ENCODE peak calls at places on chromosomes 7 and 10, in six cellular contexts. Z is heart left ventricle, A is HCT116, Q is colonic mucosa, N is iPS DF 6.9, E is IMR-90. G is an unnamed sample.
A peak's percentile ranks its signal among the peaks of the same experiment; 100 is the strongest.

GRCh38 chr10:70655316-70655715 is 17.0 kb upstream of the ADAMTS14 start:
- DNase-seq in A (no peak), Z (no peak), E (no peak), N (no peak), Q (no peak), G (no peak)

GRCh38 chr7:106536079-106536478 is 124.9 kb downstream of the CCDC71L start:
- DNase-seq in Q (no peak), Z (no peak), N (no peak), A (no peak), E (no peak), G (no peak)

GRCh38 chr10:126504051-126504760 is 115.9 kb upstream of the ADAM12 start:
- DNase-seq in E (peak; percentile 64), N (peak; percentile 54), A (peak; percentile 68), Z (peak; percentile 23), Q (peak; percentile 24), G (no peak)

GRCh38 chr7:119935418-119936025 is 337.5 kb upstream of the KCND2 start:
- DNase-seq in Z (no peak), A (peak; percentile 32), Q (no peak), E (peak; percentile 62), N (peak; percentile 9), G (no peak)

GRCh38 chr10:35271086-35271834 is 65.0 kb upstream of the CCNY start:
- DNase-seq in A (no peak), Z (no peak), E (no peak), Q (no peak), N (no peak), G (no peak)

GRCh38 chr7:28629216-28629848 is 217.0 kb downstream of the CREB5 start:
- DNase-seq in Q (peak; percentile 19), Z (no peak), A (no peak), N (no peak), E (peak; percentile 54), G (no peak)

GRCh38 chr10:72690071-72690755 is 1.7 kb upstream of the MCU start:
- DNase-seq in N (no peak), Q (no peak), A (no peak), Z (no peak), E (no peak), G (no peak)

GRCh38 chr10:128210215-128211063 is 84.2 kb upstream of the MKI67 start:
- DNase-seq in A (peak; percentile 32), E (no peak), Z (peak; percentile 67), N (peak; percentile 25), Q (peak; percentile 79), G (peak; percentile 90)

GRCh38 chr10:32983333-32983909 is 25.4 kb upstream of the ITGB1 start:
- DNase-seq in Q (no peak), N (no peak), A (peak; percentile 84), E (peak; percentile 97), Z (no peak), G (no peak)

GRCh38 chr10:17375936-17376584 is 78.3 kb downstream of the ST8SIA6 start:
- DNase-seq in Z (no peak), A (no peak), Q (no peak), N (peak; percentile 57), E (peak; percentile 2), G (no peak)

GRCh38 chr10:11863353-11864105 is 40.4 kb downstream of the PROSER2 start:
- DNase-seq in Q (no peak), A (no peak), N (no peak), Z (no peak), E (no peak), G (no peak)

GRCh38 chr7:26011039-26011696 is 140.8 kb upstream of the NFE2L3 start:
- DNase-seq in Z (no peak), Q (no peak), A (no peak), E (no peak), N (no peak), G (no peak)

GRCh38 chr10:77692782-77693181 is 55.2 kb upstream of the KCNMA1 start:
- DNase-seq in Z (no peak), E (peak; percentile 68), N (no peak), A (no peak), Q (peak; percentile 6), G (no peak)

GRCh38 chr10:78494179-78494578 is 460.5 kb downstream of the RPS24 start:
- DNase-seq in Q (no peak), Z (no peak), E (peak; percentile 47), N (no peak), A (no peak), G (no peak)

GRCh38 chr7:106772655-106773108 is 92.4 kb upstream of the PIK3CG start:
- DNase-seq in Q (no peak), N (no peak), Z (no peak), E (peak; percentile 89), A (peak; percentile 55), G (no peak)

GRCh38 chr7:30983042-30983913 is 19.5 kb downstream of the GHRHR start:
- DNase-seq in E (peak; percentile 69), A (peak; percentile 70), Z (peak; percentile 78), Q (peak; percentile 79), N (peak; percentile 94), G (peak; percentile 72)

GRCh38 chr7:80312139-80312661 is 177.6 kb downstream of the GNAI1 start:
- DNase-seq in Q (peak; percentile 23), A (no peak), E (peak; percentile 94), Z (no peak), N (no peak), G (no peak)

GRCh38 chr10:77346031-77346430 is 291.6 kb downstream of the KCNMA1 start:
- DNase-seq in N (no peak), Q (no peak), A (no peak), Z (no peak), E (no peak), G (no peak)

GRCh38 chr7:55129409-55130078 is 110.7 kb downstream of the EGFR start:
- DNase-seq in E (peak; percentile 79), Q (peak; percentile 59), Z (no peak), A (no peak), N (no peak), G (no peak)

GRCh38 chr10:80411267-80411668 is 2.9 kb downstream of the PRXL2A start:
- DNase-seq in E (no peak), N (no peak), Q (peak; percentile 53), A (no peak), Z (peak; percentile 36), G (no peak)

GRCh38 chr7:40545739-40546138 is 410.9 kb downstream of the SUGCT start:
- DNase-seq in E (no peak), N (no peak), Z (no peak), Q (no peak), A (no peak), G (no peak)

GRCh38 chr7:75679060-75679459 is 59.7 kb downstream of the HIP1 start:
- DNase-seq in A (no peak), E (no peak), Z (no peak), Q (no peak), N (no peak), G (no peak)

GRCh38 chr7:96045919-96046318 is 273.6 kb downstream of the DYNC1I1 start:
- DNase-seq in E (no peak), A (no peak), N (no peak), Z (no peak), Q (no peak), G (no peak)

DNA sequence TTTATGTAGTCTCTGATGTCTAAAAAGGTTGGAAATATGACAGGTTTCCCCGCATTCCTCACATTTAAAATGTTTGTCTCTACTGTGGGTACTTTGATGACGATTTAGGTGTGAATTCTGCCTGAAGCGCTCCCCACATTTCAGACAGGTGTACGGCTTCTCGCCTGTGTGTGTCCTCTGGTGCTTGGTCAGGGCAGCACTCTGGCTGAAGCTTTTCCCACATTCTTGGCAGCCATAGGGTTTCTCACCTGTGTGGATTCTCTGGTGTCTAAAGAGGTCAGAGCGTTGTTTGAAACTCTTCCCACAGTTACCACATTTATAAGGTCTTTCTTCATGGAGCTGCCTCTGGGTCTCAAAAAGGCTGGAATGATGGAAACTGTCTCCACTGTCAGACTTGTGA is 6.3 kb downstream of the ZNF394 start:
- DNase-seq in Q (no peak), E (no peak), A (no peak), Z (no peak), N (no peak), G (no peak)
- H3K4me3 ChIP-seq in Q (no peak overlapping the region), E (no peak overlapping the region), A (no peak overlapping the region), Z (no peak overlapping the region), N (no peak overlapping the region), G (no peak overlapping the region)

DNA sequence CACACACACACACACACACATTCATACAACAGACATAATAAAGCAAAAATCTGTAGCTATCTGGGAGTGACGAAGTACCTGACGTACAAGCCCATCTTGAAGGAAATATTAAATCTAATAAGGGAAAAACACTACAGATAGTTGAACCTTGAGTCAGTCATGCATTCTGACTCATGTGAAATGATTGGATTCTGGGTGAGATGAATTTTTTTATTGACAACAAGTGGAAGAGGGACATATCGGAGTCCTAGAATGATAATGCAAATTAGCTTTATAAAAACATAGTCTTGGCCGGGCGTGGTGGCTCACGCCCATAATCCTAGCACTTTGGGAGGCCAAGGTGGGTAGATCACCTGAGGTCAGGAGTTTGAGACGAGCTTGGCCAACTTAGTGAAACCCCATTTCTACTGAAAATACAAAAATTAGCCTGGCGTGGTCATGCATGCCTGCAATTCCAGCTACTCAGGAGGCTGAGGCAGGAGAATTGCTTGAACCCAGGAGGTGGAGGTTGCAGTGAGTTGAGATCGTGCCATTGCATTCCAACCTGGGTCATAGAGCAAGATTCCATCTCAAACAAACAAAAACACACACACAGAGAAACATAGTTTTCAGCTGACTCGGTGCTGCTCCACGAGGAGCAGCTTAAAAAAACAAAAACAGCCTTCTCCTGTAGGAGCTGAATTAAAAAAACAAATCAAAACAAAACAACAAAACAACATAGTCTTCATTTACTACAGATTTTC is 154.4 kb upstream of the MKLN1 start:
- DNase-seq in A (peak; percentile 24), Q (no peak), N (no peak), Z (no peak), E (peak; percentile 52), G (no peak)
- H3K4me3 ChIP-seq in A (peak overlapping the region; percentile 6), Q (no peak overlapping the region), N (no peak overlapping the region), Z (no peak overlapping the region), E (no peak overlapping the region), G (no peak overlapping the region)

DNA sequence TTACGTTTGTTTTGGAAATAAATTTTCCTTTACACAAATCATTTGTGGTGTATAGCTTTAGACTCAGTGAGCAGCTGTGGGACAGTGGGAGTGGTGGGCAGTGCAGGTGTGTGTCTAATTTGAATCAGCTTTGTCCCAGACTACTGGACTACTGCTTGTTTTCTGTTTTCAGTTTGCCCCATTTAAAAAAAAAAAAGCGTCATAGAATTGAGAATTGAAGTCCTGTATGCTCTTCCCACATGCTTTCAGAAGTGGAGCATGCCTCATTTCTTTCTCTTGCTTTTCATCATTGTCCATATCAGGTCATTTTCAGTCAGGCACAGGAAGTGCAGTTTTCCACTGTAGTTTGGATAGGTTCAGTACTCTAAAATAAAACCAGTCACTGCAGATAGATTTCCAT is 66.1 kb downstream of the SHH start:
- DNase-seq in E (no peak), N (no peak), A (no peak), Z (no peak), Q (no peak), G (no peak)
- H3K4me3 ChIP-seq in E (no peak overlapping the region), N (no peak overlapping the region), A (no peak overlapping the region), Z (no peak overlapping the region), Q (no peak overlapping the region), G (no peak overlapping the region)

GRCh38 chr7:128271471-128272454 is 30.7 kb downstream of the LEP start:
- DNase-seq in E (no peak), N (no peak), A (no peak), Q (no peak), Z (no peak), G (no peak)

GRCh38 chr7:128266891-128267839 is 26.1 kb downstream of the LEP start:
- DNase-seq in Z (peak; percentile 22), Q (peak; percentile 56), A (no peak), E (peak; percentile 45), N (peak; percentile 27), G (no peak)

GRCh38 chr7:128274246-128274889 is 33.3 kb downstream of the LEP start:
- DNase-seq in N (no peak), Z (no peak), A (no peak), E (no peak), Q (no peak), G (no peak)

GRCh38 chr7:128268233-128268632 is 27.2 kb downstream of the LEP start:
- DNase-seq in Z (no peak), Q (no peak), A (no peak), N (no peak), E (no peak), G (no peak)

GRCh38 chr7:128270799-128271411 is 29.8 kb downstream of the LEP start:
- DNase-seq in Q (no peak), A (no peak), E (no peak), Z (no peak), N (no peak), G (no peak)
- H3K4me3 ChIP-seq in Q (no peak overlapping the region), A (no peak overlapping the region), E (no peak overlapping the region), Z (peak overlapping the region; percentile 42), N (no peak overlapping the region), G (no peak overlapping the region)